ENCODE peak calls at places on chromosomes 12 and 14, in eight cellular contexts. Y is SK-N-SH, C is fibroblast of mammary gland, H is heart right ventricle, J is body of pancreas, N is A549, Z is left ventricle myocardium inferior, G is foreskin fibroblast. V is an unnamed sample.

GRCh38 chr14:73290279-73290678 is 53.0 kb downstream of the PAPLN start:
- DNase-seq in C (no peak), Y (no peak), H (no peak), Z (no peak), N (no peak), J (no peak), G (no peak), V (no peak)

GRCh38 chr14:56474419-56475022 is 105.1 kb upstream of the TMEM260 start:
- DNase-seq in H (no peak), Z (no peak), N (peak), J (no peak), Y (peak), G (no peak), C (peak), V (peak)

GRCh38 chr14:75126121-75126544 is 715 bp downstream of the NEK9 start:
- DNase-seq in J (no peak), Y (peak), Z (no peak), N (no peak), G (no peak), H (no peak), C (no peak), V (no peak)

GRCh38 chr14:49497725-49498348 is 88.3 kb downstream of the RPS29 start:
- DNase-seq in G (peak), Z (no peak), J (peak), N (peak), Y (peak), C (peak), H (no peak), V (peak)

GRCh38 chr14:34059925-34060746 is 109.3 kb upstream of the EGLN3 start:
- DNase-seq in N (peak), C (peak), J (peak), G (peak), Y (peak), Z (peak), H (peak), V (peak)

GRCh38 chr12:2999265-2999841 is 40.2 kb downstream of the TEAD4 start:
- DNase-seq in J (peak), C (no peak), N (no peak), Z (peak), Y (no peak), H (no peak), G (no peak), V (no peak)

GRCh38 chr12:90331821-90332220 is 623.2 kb downstream of the CCER1 start:
- DNase-seq in Z (no peak), H (no peak), N (no peak), Y (no peak), C (no peak), J (no peak), G (no peak), V (no peak)

GRCh38 chr12:12008931-12009611 is 61.7 kb upstream of the BCL2L14 start:
- DNase-seq in C (peak), Y (no peak), Z (no peak), J (peak), N (no peak), H (no peak), G (peak), V (no peak)

GRCh38 chr12:94867066-94867855 is 136.2 kb downstream of the NDUFA12 start:
- DNase-seq in Y (no peak), G (no peak), N (no peak), H (no peak), J (no peak), Z (no peak), C (peak), V (no peak)

GRCh38 chr14:38121280-38121679 is 86.4 kb upstream of the SSTR1 start:
- DNase-seq in Y (no peak), J (no peak), Z (no peak), G (no peak), N (no peak), H (no peak), C (no peak), V (no peak)

GRCh38 chr14:65019944-65020566 is 33.4 kb downstream of the FNTB start:
- DNase-seq in C (peak), Z (no peak), H (no peak), N (peak), J (peak), Y (peak), G (peak), V (peak)

GRCh38 chr12:114958538-114958937 is 274.6 kb upstream of the TBX3 start:
- DNase-seq in H (no peak), N (no peak), J (no peak), Y (no peak), Z (no peak), G (no peak), C (no peak), V (no peak)

GRCh38 chr12:42987216-42987631 is 397.7 kb upstream of the PRICKLE1 start:
- DNase-seq in Z (no peak), C (peak), H (no peak), Y (peak), G (no peak), J (peak), N (no peak), V (no peak)

GRCh38 chr14:50452285-50452684 is 55.6 kb upstream of the CDKL1 start:
- DNase-seq in G (no peak), H (no peak), Y (no peak), C (peak), J (no peak), Z (no peak), N (no peak), V (peak)

GRCh38 chr12:94149781-94150482 is 1.6 kb downstream of the PLXNC1 start:
- DNase-seq in Y (peak), G (no peak), H (peak), C (peak), J (peak), Z (peak), N (peak), V (no peak)

GRCh38 chr12:72365151-72365550 is 93.0 kb downstream of the TRHDE start:
- DNase-seq in G (no peak), Z (no peak), J (no peak), C (no peak), H (no peak), N (no peak), Y (no peak), V (no peak)

GRCh38 chr12:118035194-118036041 is 18.9 kb downstream of the RFC5 start:
- DNase-seq in Z (no peak), G (no peak), J (no peak), Y (peak), N (peak), H (no peak), C (peak), V (peak)

GRCh38 chr14:59309291-59309900 is 120.9 kb downstream of the DAAM1 start:
- DNase-seq in G (no peak), C (no peak), Z (no peak), Y (no peak), J (no peak), H (no peak), N (no peak), V (peak)

GRCh38 chr14:22232486-22232885 is 356.5 kb downstream of the DAD1 start:
- DNase-seq in G (no peak), N (no peak), H (no peak), C (no peak), Z (no peak), J (no peak), Y (no peak), V (no peak)

GRCh38 chr14:103057372-103058208 is at the start of gene CDC42BPB:
- DNase-seq in Y (peak), Z (peak), H (peak), J (peak), C (peak), N (peak), G (peak), V (peak)
- TF ChIP-seq CTCF in Y (no peak), Z (no peak), H (no peak), J (no peak), C (no peak), N (no peak), G (no peak), V (no peak)

GRCh38 chr12:51359851-51360250 is 13.4 kb upstream of the CELA1 start:
- DNase-seq in J (no peak), G (no peak), Z (no peak), C (no peak), H (no peak), Y (no peak), N (no peak), V (no peak)
- H3K4me3 ChIP-seq in J (no peak), G (no peak), Z (no peak), C (no peak), H (no peak), Y (no peak), N (no peak), V (no peak)

GRCh38 chr14:92135269-92135668 is 13.5 kb downstream of the CPSF2 start:
- DNase-seq in H (no peak), Z (no peak), Y (peak), C (peak), G (no peak), J (no peak), N (peak), V (peak)
- TF ChIP-seq CTCF in H (peak), Z (peak), Y (peak), C (peak), G (peak), J (no peak), N (peak), V (peak)

GRCh38 chr12:86421333-86421732 is 165.1 kb upstream of the MGAT4C start:
- DNase-seq in N (no peak), G (no peak), Y (no peak), H (no peak), J (no peak), Z (no peak), C (no peak), V (no peak)
- H3K4me3 ChIP-seq in N (no peak), G (no peak), Y (no peak), H (no peak), J (no peak), Z (no peak), C (no peak), V (no peak)

GRCh38 chr12:98601924-98602323 is 8.4 kb downstream of the SLC25A3 start:
- DNase-seq in C (no peak), J (no peak), H (no peak), G (no peak), N (no peak), Z (no peak), Y (no peak), V (no peak)

GRCh38 chr12:98606367-98606985 is 13.0 kb downstream of the SLC25A3 start:
- DNase-seq in N (no peak), J (no peak), H (no peak), C (peak), Z (no peak), G (no peak), Y (no peak), V (no peak)
- TF ChIP-seq CTCF in N (no peak), J (no peak), H (no peak), C (peak), Z (peak), G (no peak), Y (peak), V (no peak)

GRCh38 chr14:76874734-76875133 is 48.5 kb downstream of the LRRC74A start:
- DNase-seq in Y (no peak), Z (no peak), J (no peak), N (no peak), C (no peak), H (no peak), G (no peak), V (no peak)
- H3K4me3 ChIP-seq in Y (no peak), Z (no peak), J (no peak), N (no peak), C (no peak), H (no peak), G (no peak), V (no peak)

GRCh38 chr12:169528-170360 is 44.2 kb downstream of the SLC6A12 start:
- DNase-seq in C (no peak), N (no peak), J (no peak), G (no peak), Z (no peak), Y (no peak), H (no peak), V (no peak)
- TF ChIP-seq CTCF in C (no peak), N (no peak), J (no peak), G (peak), Z (no peak), Y (peak), H (no peak), V (no peak)

DNA sequence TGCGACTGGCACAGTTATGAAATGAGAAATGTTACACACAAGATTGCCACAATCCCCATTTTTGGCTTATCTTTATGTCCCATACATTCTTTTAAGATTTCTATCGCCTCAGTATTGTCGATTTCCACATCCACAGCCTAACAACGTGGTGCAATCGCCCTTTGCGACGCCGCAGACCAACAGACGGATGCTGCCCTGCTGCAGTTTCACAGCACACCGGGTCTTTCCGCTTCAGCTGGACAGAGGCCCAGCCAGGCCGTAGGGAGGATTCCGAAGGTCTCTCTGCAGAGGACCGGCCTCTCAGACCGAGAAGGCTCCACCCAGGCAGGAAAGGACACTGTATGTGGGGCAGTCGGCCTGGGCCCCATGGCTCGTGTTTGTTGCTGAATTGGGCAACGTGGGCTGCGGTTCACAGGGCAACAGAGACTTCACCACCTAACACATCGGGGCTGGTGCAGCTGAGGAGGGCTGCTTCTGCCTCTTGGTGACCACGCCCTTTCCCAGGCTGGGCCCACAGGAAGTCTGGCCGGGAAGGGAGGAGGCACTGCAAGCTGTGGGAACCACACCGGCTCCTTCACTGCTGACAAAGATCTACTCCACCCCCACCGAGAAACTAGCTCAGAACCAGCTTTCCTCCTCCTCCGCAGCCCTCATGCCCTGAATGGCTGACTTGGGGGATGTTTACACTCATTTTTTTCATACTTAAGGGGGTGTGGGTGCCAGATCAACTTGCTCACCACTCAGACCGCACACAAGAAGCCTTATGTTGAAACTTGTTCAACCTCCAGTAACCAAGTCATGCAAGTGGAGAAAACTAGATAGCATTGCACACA is 32.9 kb upstream of the MDM1 start:
- DNase-seq in Z (peak), Y (no peak), G (peak), N (peak), H (peak), C (peak), J (peak), V (peak)
- H3K4me3 ChIP-seq in Z (peak), Y (no peak), G (peak), N (peak), H (peak), C (peak), J (no peak), V (peak)

GRCh38 chr14:104223810-104224515 is 85.6 kb downstream of the KIF26A start:
- DNase-seq in Y (peak), Z (no peak), G (no peak), N (no peak), C (no peak), H (no peak), J (no peak), V (no peak)

GRCh38 chr14:104223101-104223809 is 84.9 kb downstream of the KIF26A start:
- DNase-seq in G (no peak), J (peak), Z (no peak), Y (peak), H (no peak), C (no peak), N (no peak), V (no peak)

GRCh38 chr14:104221071-104221625 is 82.8 kb downstream of the KIF26A start:
- DNase-seq in Y (no peak), H (no peak), C (no peak), G (no peak), N (no peak), J (no peak), Z (no peak), V (no peak)

GRCh38 chr14:104221636-104222375 is 83.4 kb downstream of the KIF26A start:
- DNase-seq in N (no peak), H (no peak), Y (peak), C (no peak), G (no peak), Z (no peak), J (peak), V (no peak)

DNA sequence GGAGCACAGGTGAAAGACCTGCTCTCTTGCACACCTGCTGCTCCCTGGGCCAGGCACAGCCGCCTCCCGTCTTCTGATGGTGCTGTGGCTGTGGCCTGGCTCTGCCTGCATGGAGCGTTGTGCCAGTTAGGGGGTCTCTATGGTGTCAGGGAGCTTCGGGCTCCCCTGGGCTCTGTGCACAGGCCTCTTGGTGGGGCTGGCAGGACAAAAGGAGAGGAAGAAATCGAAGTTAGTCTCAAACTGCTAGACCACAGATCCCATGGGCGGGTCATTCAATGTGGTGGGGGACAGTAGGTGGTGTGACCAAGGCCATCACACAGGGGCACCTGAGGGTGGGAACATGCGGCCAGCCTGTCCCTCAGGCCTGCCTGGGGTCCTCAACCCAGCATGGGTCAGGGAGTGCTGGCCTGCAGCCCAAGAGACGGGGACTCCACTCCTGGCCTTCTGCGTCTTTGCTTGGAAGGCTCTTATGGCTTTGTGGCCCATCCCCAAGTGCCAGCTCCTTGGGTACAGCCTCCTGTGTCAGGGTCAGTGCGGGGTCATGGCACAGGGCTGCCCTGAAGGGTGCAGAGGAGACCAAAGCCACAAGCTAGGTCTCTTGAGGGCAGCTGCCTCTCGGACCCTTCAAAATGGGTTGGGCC is 84.1 kb downstream of the KIF26A start:
- DNase-seq in C (no peak), N (no peak), Z (no peak), G (no peak), H (no peak), J (no peak), Y (no peak), V (no peak)
- TF ChIP-seq CTCF in C (no peak), N (no peak), Z (no peak), G (no peak), H (no peak), J (no peak), Y (no peak), V (no peak)

DNA sequence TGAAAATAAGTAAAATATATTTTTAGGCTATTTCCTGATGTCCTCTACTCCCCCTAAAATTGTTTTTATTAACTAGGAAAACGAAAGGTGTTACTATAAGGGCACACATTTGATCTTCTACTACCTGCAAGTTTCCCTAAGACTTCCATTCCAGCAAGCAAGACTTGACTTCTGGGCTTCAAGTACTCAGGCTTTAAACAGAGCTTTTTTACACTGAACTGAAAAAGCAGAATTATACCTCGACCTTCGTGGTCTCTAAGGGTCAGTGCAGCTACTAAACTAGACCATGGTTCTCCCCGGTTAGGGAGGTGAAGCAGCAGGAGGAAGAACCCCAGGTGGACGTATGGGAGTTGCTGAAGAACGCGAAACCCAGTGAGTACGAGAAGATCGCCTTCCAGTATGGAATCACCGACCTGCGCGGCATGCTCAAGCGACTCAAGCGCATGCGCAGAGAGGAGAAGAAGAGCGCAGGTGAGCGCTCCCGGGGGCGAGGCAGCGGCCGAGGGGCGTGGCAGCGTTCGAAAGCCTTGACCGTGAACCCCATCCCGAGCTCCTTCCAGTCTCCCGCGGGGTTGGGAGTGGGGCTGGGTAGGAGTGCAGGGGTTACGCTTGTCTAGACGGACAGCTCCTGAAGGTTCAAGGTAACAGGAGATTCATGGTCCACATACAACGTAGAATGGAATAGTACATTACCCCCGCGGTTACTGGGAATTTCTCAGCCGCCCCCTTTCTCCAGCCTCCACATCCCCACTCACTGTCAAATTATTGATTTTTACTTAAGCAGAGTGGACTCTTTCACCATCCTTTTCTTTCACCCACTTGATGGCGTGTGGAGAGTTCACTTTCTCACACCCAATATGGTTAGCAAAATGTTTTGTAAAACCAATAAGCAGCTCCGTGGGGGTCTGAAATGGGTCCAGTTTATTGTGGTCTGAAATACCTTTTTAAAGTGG is 47.6 kb downstream of the MYBPC1 start:
- DNase-seq in H (no peak), N (peak), Z (no peak), Y (peak), G (no peak), J (peak), C (no peak), V (no peak)
- H3K4me3 ChIP-seq in H (peak), N (peak), Z (peak), Y (peak), G (no peak), J (no peak), C (no peak), V (no peak)

V was measured in fibroblast of the aortic adventitia.